ENCODE peak calls at places on chromosomes 2 and 18, in six cellular contexts. U, L, Z, I, D and Y are unnamed samples.

GRCh38 chr2:231673348-231673770 is 35.0 kb upstream of the PTMA start:
- DNase-seq in U (no peak), Z (no peak), L (no peak), I (no peak), D (peak; percentile 93), Y (peak; percentile 90)

GRCh38 chr2:140353541-140353940 is 1573.4 kb upstream of the NXPH2 start:
- DNase-seq in Z (no peak), I (no peak), L (peak; percentile 72), D (no peak), U (no peak), Y (no peak)

GRCh38 chr2:239154971-239155805 is 245.6 kb downstream of the HDAC4 start:
- DNase-seq in L (no peak), U (no peak), Z (peak; percentile 88), D (peak; percentile 43), I (no peak), Y (no peak)

GRCh38 chr2:208296610-208297009 is 30.6 kb downstream of the PIKFYVE start:
- DNase-seq in U (no peak), I (no peak), D (no peak), L (no peak), Z (no peak), Y (no peak)

GRCh38 chr18:32779010-32779409 is 6.2 kb upstream of the KLHL14 start:
- DNase-seq in U (no peak), D (no peak), Z (no peak), I (no peak), L (no peak), Y (no peak)

GRCh38 chr2:196949116-196949515 is 22.6 kb upstream of the PGAP1 start:
- DNase-seq in D (no peak), I (no peak), L (no peak), U (no peak), Z (no peak), Y (no peak)

GRCh38 chr2:122238006-122238559 is 482.6 kb downstream of the TSN start:
- DNase-seq in L (peak; percentile 12), D (no peak), Z (no peak), U (no peak), I (no peak), Y (no peak)

GRCh38 chr2:104043864-104044263 is 810.1 kb upstream of the POU3F3 start:
- DNase-seq in U (no peak), Z (no peak), D (no peak), L (no peak), I (no peak), Y (no peak)

GRCh38 chr2:31945572-31945935 is 65.3 kb downstream of the MEMO1 start:
- DNase-seq in Z (no peak), L (peak; percentile 30), D (no peak), U (no peak), I (no peak), Y (no peak)

GRCh38 chr2:207385903-207386302 is 143.9 kb upstream of the CREB1 start:
- DNase-seq in L (no peak), Z (no peak), U (no peak), I (no peak), D (no peak), Y (no peak)

GRCh38 chr2:99106905-99107304 is 34.6 kb upstream of the C2orf15 start:
- DNase-seq in U (no peak), L (no peak), D (no peak), I (no peak), Z (no peak), Y (no peak)

GRCh38 chr2:215489288-215489848 is 53.5 kb upstream of the FN1 start:
- DNase-seq in I (no peak), U (no peak), Z (no peak), D (no peak), L (no peak), Y (no peak)

GRCh38 chr18:3434685-3435084 is 15.3 kb upstream of the TGIF1 start:
- DNase-seq in D (no peak), Z (no peak), I (no peak), U (no peak), L (no peak), Y (no peak)

GRCh38 chr2:194104687-194105086 is 1552.3 kb upstream of the SLC39A10 start:
- DNase-seq in U (peak; percentile 23), Z (no peak), I (no peak), D (no peak), L (no peak), Y (no peak)

GRCh38 chr2:48253301-48253700 is 276.7 kb upstream of the STON1 start:
- DNase-seq in Z (no peak), U (no peak), D (no peak), L (no peak), I (no peak), Y (no peak)

GRCh38 chr2:25201265-25201664 is 32.9 kb upstream of the POMC start:
- DNase-seq in I (no peak), D (no peak), U (no peak), Z (no peak), L (no peak), Y (peak; percentile 37)

GRCh38 chr2:149651229-149651628 is 63.7 kb upstream of the MMADHC start:
- DNase-seq in L (no peak), U (no peak), I (no peak), Z (no peak), D (no peak), Y (no peak)

GRCh38 chr2:70047406-70048033 is 39.8 kb upstream of the PCBP1 start:
- DNase-seq in Z (no peak), D (no peak), U (no peak), I (no peak), L (no peak), Y (no peak)

GRCh38 chr18:38545071-38545470 is 979.5 kb upstream of the CELF4 start:
- DNase-seq in D (no peak), L (peak; percentile 19), U (peak; percentile 9), Z (no peak), I (no peak), Y (peak; percentile 46)

GRCh38 chr2:54975598-54976507 is 74.4 kb downstream of the RTN4 start:
- DNase-seq in U (no peak), Z (no peak), D (no peak), L (no peak), I (no peak), Y (no peak)

GRCh38 chr2:37890893-37891495 is 34.1 kb upstream of the RMDN2 start:
- DNase-seq in U (peak; percentile 68), I (peak; percentile 47), Z (no peak), L (peak; percentile 76), D (peak; percentile 85), Y (peak; percentile 88)

GRCh38 chr2:157194097-157194688 is 63.3 kb upstream of the GALNT5 start:
- DNase-seq in D (no peak), Z (no peak), I (no peak), U (peak; percentile 49), L (peak; percentile 71), Y (peak; percentile 74)

GRCh38 chr18:46411862-46412690 is 244.9 kb downstream of the LOXHD1 start:
- DNase-seq in U (no peak), Z (no peak), I (no peak), L (no peak), D (no peak), Y (peak; percentile 37)

GRCh38 chr2:121400206-121400605 is 115.2 kb upstream of the TFCP2L1 start:
- DNase-seq in Z (no peak), L (no peak), D (no peak), U (no peak), I (no peak), Y (peak; percentile 93)